ENCODE peak calls at places on chromosomes 7 and 10, in four cellular contexts. D, U, E and Q are unnamed samples.

GRCh38 chr7:107037866-107038598 is 6.5 kb upstream of the PRKAR2B start:
- DNase-seq in U (no peak), D (no peak), E (peak; percentile 72), Q (no peak)

GRCh38 chr10:29811751-29812427 is 177.1 kb upstream of the SVIL start:
- DNase-seq in U (no peak), D (peak; percentile 25), E (peak; percentile 6), Q (no peak)

GRCh38 chr10:37289833-37290464 is 164.6 kb downstream of the ANKRD30A start:
- DNase-seq in D (no peak), E (no peak), U (no peak), Q (no peak)

GRCh38 chr10:89838002-89838615 is 136.7 kb downstream of the KIF20B start:
- DNase-seq in U (no peak), E (no peak), D (peak; percentile 17), Q (no peak)

GRCh38 chr7:23470290-23471089 is at the start of gene IGF2BP3:
- DNase-seq in E (peak; percentile 97), D (peak; percentile 87), U (peak; percentile 97), Q (peak; percentile 91)

GRCh38 chr10:60282771-60283353 is 106.8 kb downstream of the ANK3 start:
- DNase-seq in D (no peak), E (peak; percentile 58), U (no peak), Q (peak; percentile 66)

GRCh38 chr7:130302649-130303048 is 9.7 kb downstream of the CPA4 start:
- DNase-seq in U (no peak), D (no peak), E (no peak), Q (no peak)

GRCh38 chr10:86366033-86366901 is at the start of gene GRID1:
- DNase-seq in U (no peak), E (no peak), D (peak; percentile 98), Q (no peak)

GRCh38 chr7:34058791-34059550 is 153.6 kb downstream of the BMPER start:
- DNase-seq in U (no peak), D (no peak), E (no peak), Q (no peak)

GRCh38 chr7:39908973-39909372 is 41.1 kb upstream of the CDK13 start:
- DNase-seq in E (no peak), U (no peak), D (no peak), Q (no peak)

GRCh38 chr7:100803398-100804161 is 23.7 kb downstream of the EPHB4 start:
- DNase-seq in D (peak; percentile 93), U (no peak), E (peak; percentile 80), Q (peak; percentile 17)

GRCh38 chr10:69703766-69704191 is 73.7 kb downstream of the FAM241B start:
- DNase-seq in D (no peak), U (peak; percentile 33), E (no peak), Q (no peak)

GRCh38 chr10:90968448-90969086 is 47.7 kb upstream of the ANKRD1 start:
- DNase-seq in E (no peak), U (no peak), D (peak; percentile 38), Q (no peak)

GRCh38 chr10:110918269-110918632 is 729 bp downstream of the BBIP1 start:
- DNase-seq in E (peak; percentile 94), D (no peak), U (peak; percentile 93), Q (peak; percentile 87)

GRCh38 chr7:146090023-146090645 is 26.5 kb upstream of the CNTNAP2 start:
- DNase-seq in D (peak; percentile 58), U (peak; percentile 10), E (peak; percentile 57), Q (peak; percentile 8)

DNA sequence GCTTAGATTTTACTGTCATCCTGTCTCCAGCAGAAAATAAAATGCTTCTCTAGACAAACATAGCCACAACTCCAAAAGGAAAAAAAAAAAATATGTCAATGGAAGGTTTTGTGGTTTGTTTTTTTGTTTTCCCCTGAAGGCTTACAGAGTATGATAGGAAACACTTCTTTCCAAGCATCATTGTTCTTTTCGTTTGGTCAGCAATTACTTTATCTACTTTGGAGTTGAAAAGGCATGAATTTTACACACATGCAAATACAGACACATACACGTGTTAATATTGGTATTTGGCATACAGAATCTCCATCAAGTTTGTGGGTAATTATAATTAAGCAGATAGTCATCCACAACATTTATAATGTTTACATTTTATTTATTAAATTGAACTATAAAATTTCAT is 496.9 kb upstream of the MBL2 start:
- DNase-seq in U (no peak), E (no peak), D (no peak), Q (no peak)
- TF ChIP-seq ELF1 in U (no peak), E (no peak), D (no peak), Q (no peak)

GRCh38 chr10:121690152-121690551 is 91.9 kb upstream of the FGFR2 start:
- DNase-seq in D (no peak), U (no peak), E (no peak), Q (peak; percentile 21)
- TF ChIP-seq ELF1 in D (no peak), U (no peak), E (no peak), Q (no peak)

GRCh38 chr10:112663181-112663879 is 216.3 kb downstream of the VTI1A start:
- DNase-seq in U (peak; percentile 75), D (no peak), E (no peak), Q (peak; percentile 10)

GRCh38 chr10:112658465-112658864 is 211.4 kb downstream of the VTI1A start:
- DNase-seq in E (no peak), U (no peak), D (no peak), Q (no peak)

GRCh38 chr10:112655722-112656121 is 208.7 kb downstream of the VTI1A start:
- DNase-seq in D (no peak), E (no peak), U (no peak), Q (peak; percentile 16)

GRCh38 chr10:112654794-112655193 is 207.8 kb downstream of the VTI1A start:
- DNase-seq in U (no peak), D (no peak), E (no peak), Q (no peak)

DNA sequence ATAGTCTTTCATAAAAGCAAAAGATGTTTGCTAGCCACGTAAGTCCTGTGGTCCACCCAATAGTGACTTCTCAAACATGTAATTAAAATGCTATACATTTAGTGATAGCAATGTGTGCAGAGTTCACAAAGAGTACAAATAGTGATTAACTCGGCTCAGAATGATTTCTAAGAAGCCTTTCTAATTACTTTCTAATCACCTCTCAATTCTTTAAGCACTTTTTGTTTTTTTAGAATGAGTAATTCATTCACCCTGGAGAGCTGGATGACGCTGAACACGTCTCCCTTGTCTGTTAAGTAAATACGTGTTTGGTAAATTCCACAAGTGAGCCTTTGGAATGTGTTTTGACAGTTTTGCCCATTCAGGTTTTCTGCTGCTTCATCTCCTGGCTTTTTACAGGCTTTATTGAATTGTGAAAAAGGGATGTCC is 211.9 kb downstream of the VTI1A start:
- DNase-seq in E (no peak), D (no peak), U (peak; percentile 41), Q (peak; percentile 91)
- TF ChIP-seq ELF1 in E (no peak), D (no peak), U (no peak), Q (no peak)

GRCh38 chr7:84110400-84110799 is 84.2 kb downstream of the SEMA3A start:
- DNase-seq in E (no peak), D (no peak), U (no peak), Q (no peak)
- TF ChIP-seq ELF1 in E (no peak), D (no peak), U (no peak), Q (no peak)

DNA sequence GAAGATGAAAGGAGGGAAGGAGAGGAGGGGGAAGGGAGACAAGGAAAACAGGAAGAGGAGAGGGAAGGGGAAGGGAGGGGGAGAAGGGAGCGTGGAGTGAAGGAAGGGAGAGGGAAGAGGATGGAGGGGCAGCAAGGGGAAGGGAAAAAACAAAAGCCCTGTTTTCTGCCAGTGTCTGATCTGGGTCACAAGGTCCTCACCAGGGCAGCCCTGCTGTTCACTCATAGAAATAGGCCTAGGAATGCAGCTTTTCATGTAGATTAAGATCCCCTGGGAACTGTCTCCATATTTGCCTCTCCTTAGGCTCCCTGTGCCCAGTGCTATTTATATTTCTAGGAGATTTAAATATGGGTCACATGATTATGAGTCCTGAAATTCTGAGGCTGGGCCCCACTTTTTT is 790.7 kb downstream of the TNS3 start:
- DNase-seq in D (no peak), U (no peak), E (no peak), Q (no peak)
- TF ChIP-seq ELF1 in D (no peak), U (no peak), E (no peak), Q (no peak)

DNA sequence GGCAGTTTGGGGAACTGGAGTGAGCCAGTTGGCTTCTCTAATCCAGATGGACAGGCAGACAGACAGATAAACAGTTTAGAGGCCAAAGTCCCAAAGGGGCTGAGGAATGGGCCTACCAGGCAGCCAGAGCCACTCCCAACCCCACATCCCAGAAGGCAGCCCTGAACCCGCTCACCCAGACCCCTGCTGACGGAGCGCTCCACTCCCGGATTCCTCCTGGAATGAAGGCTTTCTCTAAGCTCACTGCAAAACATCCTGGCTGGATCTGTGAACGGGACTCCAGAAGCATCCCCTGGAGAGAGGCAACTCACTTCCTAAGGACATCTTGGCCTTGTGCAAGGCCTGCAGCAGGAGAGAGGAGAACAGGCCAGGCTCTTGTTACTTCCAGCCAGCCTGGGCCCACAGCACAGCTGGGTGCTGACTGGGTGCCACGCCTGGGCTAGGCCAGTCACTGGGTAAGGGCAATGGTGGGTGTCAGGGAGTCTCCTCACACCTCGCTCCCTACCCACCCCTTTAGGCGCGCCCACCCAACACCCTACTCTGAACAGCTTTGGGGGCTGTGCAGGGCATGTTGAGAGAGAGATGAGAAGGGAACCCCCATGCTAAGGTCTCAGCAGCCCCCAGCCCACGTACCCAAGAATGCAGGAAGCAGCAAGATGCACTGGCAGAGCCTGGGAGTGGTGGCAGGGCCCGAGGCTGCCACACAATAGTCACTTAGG is 168.6 kb upstream of the ZMIZ1 start:
- DNase-seq in E (no peak), U (no peak), D (no peak), Q (peak; percentile 38)
- TF ChIP-seq ELF1 in E (no peak), U (no peak), D (no peak), Q (no peak)

DNA sequence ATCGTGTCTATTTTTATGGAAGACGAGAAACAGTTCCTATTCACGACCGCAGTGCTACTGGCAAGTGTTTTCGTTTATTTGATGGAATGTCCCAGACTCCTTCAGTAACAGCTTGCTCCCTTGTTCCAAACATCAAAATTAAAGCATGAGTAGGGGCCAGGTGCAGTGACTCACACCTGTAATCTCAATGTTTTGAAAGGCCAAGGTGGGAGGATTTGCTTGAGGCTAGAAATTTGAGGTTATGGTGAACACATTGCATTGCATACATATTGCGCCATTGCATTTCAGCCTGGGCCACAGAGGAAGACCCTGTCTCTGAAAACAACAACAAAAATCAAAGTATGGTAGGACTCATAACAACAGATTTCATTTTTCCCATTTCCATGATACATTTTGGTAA is 22.8 kb downstream of the PTTG1IP2 start:
- DNase-seq in D (no peak), E (no peak), U (no peak), Q (no peak)
- TF ChIP-seq ELF1 in D (no peak), E (no peak), U (no peak), Q (no peak)

DNA sequence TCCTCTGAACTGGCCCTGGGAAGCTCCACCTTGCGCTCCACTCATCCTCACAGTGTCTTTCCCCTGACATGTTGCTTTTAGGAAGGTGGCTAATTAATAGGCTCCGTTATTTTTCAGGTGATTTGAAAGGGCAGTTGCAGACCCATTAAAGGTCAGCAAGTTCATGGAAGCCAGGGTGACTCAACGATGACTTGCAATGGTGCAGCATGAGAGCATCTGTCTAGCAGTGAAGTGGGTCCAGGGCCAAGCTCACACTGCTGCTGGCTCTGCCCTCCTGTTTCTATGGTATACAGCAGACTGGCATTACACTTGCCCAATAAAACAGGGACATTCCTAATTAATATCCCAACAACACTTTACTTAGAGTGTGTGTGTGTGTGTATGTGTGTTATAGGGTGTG is 68.8 kb upstream of the WDR11 start:
- DNase-seq in E (no peak), D (no peak), U (no peak), Q (no peak)
- TF ChIP-seq ELF1 in E (no peak), D (no peak), U (no peak), Q (no peak)

GRCh38 chr10:82826132-82826531 is 951.1 kb downstream of the NRG3 start:
- DNase-seq in E (no peak), U (no peak), D (no peak), Q (no peak)
- TF ChIP-seq ELF1 in E (no peak), U (no peak), D (no peak), Q (no peak)